ENCODE peak calls at places on chromosomes 4 and X, in nine cellular contexts. P is Peyer's patch, D is astrocyte, V is cardiac muscle cell, R is colonic mucosa, Z is A673, F is H1, Y is ascending aorta, A is prostate gland. C is an unnamed sample.
A peak's percentile ranks its signal among the peaks of the same experiment; 100 is the strongest.

GRCh38 chr4:74754218-74754617 is 40.1 kb downstream of the BTC start:
- DNase-seq in P (no peak), D (no peak), V (no peak), R (no peak), Z (no peak), F (no peak), Y (no peak), A (no peak), C (no peak)

GRCh38 chr4:6142511-6142910 is 57.8 kb downstream of the JAKMIP1 start:
- DNase-seq in P (no peak), D (no peak), V (no peak), R (no peak), Z (no peak), F (no peak), Y (no peak), A (no peak), C (no peak)

GRCh38 chrX:108772549-108772948 is 36.2 kb upstream of the IRS4 start:
- DNase-seq in P (no peak), D (no peak), V (no peak), R (no peak), Z (no peak), F (no peak), Y (no peak), A (no peak), C (no peak)

GRCh38 chr4:55356991-55357461 is 11.0 kb downstream of the SRD5A3 start:
- DNase-seq in P (no peak), D (peak; percentile 38), V (no peak), R (no peak), Z (no peak), F (no peak), Y (no peak), A (no peak), C (no peak)

GRCh38 chr4:17817027-17817426 is 6.2 kb downstream of the NCAPG start:
- DNase-seq in P (no peak), D (peak; percentile 62), V (peak; percentile 56), R (no peak), Z (peak; percentile 65), F (no peak), Y (no peak), A (no peak), C (peak; percentile 56)

GRCh38 chr4:122099896-122100295 is 52.2 kb upstream of the BLTP1 start:
- DNase-seq in P (no peak), D (peak; percentile 73), V (no peak), R (no peak), Z (peak; percentile 59), F (no peak), Y (no peak), A (no peak), C (no peak)

GRCh38 chrX:78102100-78102499 is 1.9 kb upstream of the PGK1 start:
- DNase-seq in P (no peak), D (no peak), V (no peak), R (no peak), Z (no peak), F (no peak), Y (no peak), A (no peak), C (no peak)

GRCh38 chr4:109359040-109359646 is 56.7 kb upstream of the COL25A1 start:
- DNase-seq in P (no peak), D (peak; percentile 16), V (no peak), R (no peak), Z (no peak), F (no peak), Y (no peak), A (no peak), C (peak; percentile 6)

GRCh38 chr4:80912350-80912749 is 118.2 kb upstream of the BMP3 start:
- DNase-seq in P (no peak), D (no peak), V (no peak), R (no peak), Z (no peak), F (no peak), Y (no peak), A (no peak), C (no peak)

GRCh38 chr4:1851160-1851559 is 4.8 kb downstream of the LETM1 start:
- DNase-seq in P (no peak), D (no peak), V (no peak), R (no peak), Z (no peak), F (no peak), Y (no peak), A (no peak), C (no peak)

GRCh38 chr4:148633720-148634119 is 191.5 kb upstream of the NR3C2 start:
- DNase-seq in P (peak; percentile 63), D (no peak), V (no peak), R (peak; percentile 33), Z (no peak), F (no peak), Y (no peak), A (no peak), C (peak; percentile 89)

GRCh38 chr4:92265066-92265465 is 38.7 kb upstream of the GRID2 start:
- DNase-seq in P (no peak), D (peak; percentile 1), V (peak; percentile 30), R (no peak), Z (no peak), F (no peak), Y (no peak), A (no peak), C (no peak)

GRCh38 chrX:117538441-117539418 is 577.9 kb downstream of the KLHL13 start:
- DNase-seq in P (no peak), D (no peak), V (no peak), R (no peak), Z (peak; percentile 27), F (no peak), Y (no peak), A (no peak), C (peak; percentile 3)

GRCh38 chrX:41064028-41064427 is 21.2 kb upstream of the USP9X start:
- DNase-seq in P (no peak), D (peak; percentile 57), V (no peak), R (no peak), Z (no peak), F (no peak), Y (no peak), A (no peak), C (no peak)
- H3K27ac ChIP-seq in P (no peak overlapping the region), D (peak overlapping the region; percentile 38), V (no peak overlapping the region), R (no peak overlapping the region), Z (no peak overlapping the region), F (no peak overlapping the region), Y (no peak overlapping the region), A (no peak overlapping the region), C (no peak overlapping the region)

DNA sequence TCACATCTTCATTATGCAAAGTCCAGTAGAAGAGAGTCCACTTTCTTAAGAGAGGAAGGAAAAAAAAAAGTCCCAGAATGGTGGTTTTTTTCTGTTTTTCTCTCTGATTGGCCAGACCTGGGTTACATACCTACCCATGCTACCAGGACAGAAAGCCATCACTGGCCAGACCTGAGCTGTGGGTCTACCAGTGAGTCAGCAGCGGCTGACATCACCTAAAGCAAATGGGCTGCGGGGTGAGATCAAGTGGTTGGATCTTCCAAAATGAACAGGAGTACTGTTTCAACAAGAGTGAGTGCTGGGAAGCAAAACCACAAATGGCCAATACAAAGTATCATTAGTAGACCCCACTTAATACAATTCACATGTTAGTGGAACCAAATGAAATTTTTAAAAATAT is 1.6 kb upstream of the NDST3 start:
- DNase-seq in P (no peak), D (peak; percentile 44), V (no peak), R (no peak), Z (no peak), F (no peak), Y (no peak), A (no peak), C (no peak)
- H3K4me3 ChIP-seq in P (no peak overlapping the region), D (peak overlapping the region; percentile 66), V (peak overlapping the region; percentile 56), R (no peak overlapping the region), Z (peak overlapping the region; percentile 70), F (peak overlapping the region; percentile 53), Y (no peak overlapping the region), A (no peak overlapping the region), C (no peak overlapping the region)

GRCh38 chr4:134622194-134622593 is 420.6 kb upstream of the PABPC4L start:
- DNase-seq in P (no peak), D (no peak), V (no peak), R (no peak), Z (no peak), F (no peak), Y (no peak), A (no peak), C (no peak)
- H3K27ac ChIP-seq in P (no peak overlapping the region), D (no peak overlapping the region), V (no peak overlapping the region), R (peak overlapping the region; percentile 34), Z (no peak overlapping the region), F (no peak overlapping the region), Y (no peak overlapping the region), A (no peak overlapping the region), C (no peak overlapping the region)

GRCh38 chrX:151396042-151396826 is 772 bp upstream of the VMA21 start:
- DNase-seq in P (peak; percentile 54), D (peak; percentile 61), V (no peak), R (no peak), Z (no peak), F (no peak), Y (peak; percentile 68), A (no peak), C (peak; percentile 61)

GRCh38 chrX:151396827-151397740 is at the start of gene VMA21:
- DNase-seq in P (peak; percentile 90), D (peak; percentile 74), V (peak; percentile 82), R (peak; percentile 70), Z (peak; percentile 86), F (peak; percentile 17), Y (peak; percentile 92), A (peak; percentile 77), C (peak; percentile 70)

GRCh38 chrX:151397741-151398070 is 700 bp downstream of the VMA21 start:
- DNase-seq in P (no peak), D (peak; percentile 1), V (no peak), R (no peak), Z (peak; percentile 29), F (no peak), Y (no peak), A (no peak), C (no peak)

GRCh38 chrX:151402719-151403390 is 5.8 kb downstream of the VMA21 start:
- DNase-seq in P (no peak), D (no peak), V (no peak), R (no peak), Z (no peak), F (no peak), Y (no peak), A (peak; percentile 7), C (peak; percentile 8)

DNA sequence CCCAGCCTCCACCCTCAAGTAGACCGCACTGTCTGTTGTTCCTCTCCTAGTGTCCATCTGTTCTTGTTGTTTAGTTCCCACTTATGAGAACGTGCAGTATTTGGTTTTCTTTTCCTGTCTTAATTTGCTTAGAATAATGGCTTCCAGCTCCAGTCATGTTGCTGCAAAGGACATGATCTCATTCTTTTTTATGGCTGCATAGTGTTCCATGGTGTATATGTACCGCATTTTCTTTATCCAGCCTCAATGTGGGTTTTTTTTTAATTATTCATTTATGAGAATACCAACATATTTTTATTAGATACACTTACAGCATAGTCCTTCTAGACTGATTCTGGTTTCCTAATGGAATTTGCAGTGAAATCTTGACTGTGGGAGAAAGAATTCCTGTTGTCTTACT is 1.3 kb downstream of the VMA21 start:
- DNase-seq in P (no peak), D (no peak), V (no peak), R (no peak), Z (no peak), F (no peak), Y (no peak), A (no peak), C (no peak)
- H3K4me3 ChIP-seq in P (no peak overlapping the region), D (peak overlapping the region; percentile 80), V (no peak overlapping the region), R (no peak overlapping the region), Z (peak overlapping the region; percentile 86), F (peak overlapping the region; percentile 66), Y (no peak overlapping the region), A (no peak overlapping the region), C (no peak overlapping the region)

GRCh38 chr4:24559889-24560288 is 24.5 kb downstream of the DHX15 start:
- DNase-seq in P (no peak), D (peak; percentile 49), V (no peak), R (no peak), Z (no peak), F (no peak), Y (no peak), A (no peak), C (no peak)
- H3K27ac ChIP-seq in P (no peak overlapping the region), D (no peak overlapping the region), V (peak overlapping the region; percentile 7), R (no peak overlapping the region), Z (no peak overlapping the region), F (no peak overlapping the region), Y (peak overlapping the region; percentile 13), A (no peak overlapping the region), C (no peak overlapping the region)